ENCODE peak calls at places on chromosomes 2 and 18, in ten cellular contexts. One of them, this sample, is unnamed.

GRCh38 chr2:134324942-134325341 is 71.1 kb downstream of the MGAT5 start:
- DNase-seq in AG08396: no peak
- DNase-seq in IMR-90: no peak
- DNase-seq in CD4-positive, alpha-beta memory T cell: peak
- DNase-seq in activated CD4-positive, CD25-positive, alpha-beta regulatory T cell treated with anti-CD3 and anti-CD28 coated beads, Interleukin-2, amount 50 U/mL, for 72 hours: no peak
- DNase-seq in left ventricle myocardium superior: no peak
- DNase-seq in cardiac muscle cell: no peak
- DNase-seq in HS-27A: no peak
- DNase-seq in non-pigmented ciliary epithelial cell: no peak
- DNase-seq in endothelial cell: no peak
- DNase-seq in this sample: no peak

GRCh38 chr2:186709529-186710455 is 15.9 kb downstream of the FAM171B start:
- DNase-seq in endothelial cell: no peak
- DNase-seq in CD4-positive, alpha-beta memory T cell: no peak
- DNase-seq in HS-27A: no peak
- DNase-seq in IMR-90: no peak
- DNase-seq in cardiac muscle cell: no peak
- DNase-seq in activated CD4-positive, CD25-positive, alpha-beta regulatory T cell treated with anti-CD3 and anti-CD28 coated beads, Interleukin-2, amount 50 U/mL, for 72 hours: no peak
- DNase-seq in AG08396: no peak
- DNase-seq in non-pigmented ciliary epithelial cell: no peak
- DNase-seq in left ventricle myocardium superior: no peak
- DNase-seq in this sample: no peak

GRCh38 chr2:67898605-67899004 is 164.2 kb downstream of the C1D start:
- DNase-seq in endothelial cell: no peak
- DNase-seq in HS-27A: no peak
- DNase-seq in cardiac muscle cell: no peak
- DNase-seq in IMR-90: peak
- DNase-seq in activated CD4-positive, CD25-positive, alpha-beta regulatory T cell treated with anti-CD3 and anti-CD28 coated beads, Interleukin-2, amount 50 U/mL, for 72 hours: no peak
- DNase-seq in CD4-positive, alpha-beta memory T cell: no peak
- DNase-seq in left ventricle myocardium superior: no peak
- DNase-seq in AG08396: no peak
- DNase-seq in non-pigmented ciliary epithelial cell: no peak
- DNase-seq in this sample: no peak

GRCh38 chr18:61322265-61322873 is 10.9 kb upstream of the CDH20 start:
- DNase-seq in endothelial cell: peak
- DNase-seq in left ventricle myocardium superior: peak
- DNase-seq in CD4-positive, alpha-beta memory T cell: no peak
- DNase-seq in activated CD4-positive, CD25-positive, alpha-beta regulatory T cell treated with anti-CD3 and anti-CD28 coated beads, Interleukin-2, amount 50 U/mL, for 72 hours: no peak
- DNase-seq in IMR-90: peak
- DNase-seq in HS-27A: peak
- DNase-seq in AG08396: peak
- DNase-seq in cardiac muscle cell: peak
- DNase-seq in non-pigmented ciliary epithelial cell: no peak
- DNase-seq in this sample: peak

GRCh38 chr2:164841719-164842623 is at the start of gene COBLL1:
- DNase-seq in HS-27A: no peak
- DNase-seq in endothelial cell: peak
- DNase-seq in non-pigmented ciliary epithelial cell: no peak
- DNase-seq in AG08396: peak
- DNase-seq in IMR-90: peak
- DNase-seq in activated CD4-positive, CD25-positive, alpha-beta regulatory T cell treated with anti-CD3 and anti-CD28 coated beads, Interleukin-2, amount 50 U/mL, for 72 hours: peak
- DNase-seq in cardiac muscle cell: peak
- DNase-seq in left ventricle myocardium superior: peak
- DNase-seq in CD4-positive, alpha-beta memory T cell: no peak
- DNase-seq in this sample: peak

GRCh38 chr2:201633862-201634261 is 9.4 kb downstream of the TMEM237 start:
- DNase-seq in left ventricle myocardium superior: no peak
- DNase-seq in IMR-90: peak
- DNase-seq in AG08396: no peak
- DNase-seq in CD4-positive, alpha-beta memory T cell: no peak
- DNase-seq in HS-27A: no peak
- DNase-seq in non-pigmented ciliary epithelial cell: no peak
- DNase-seq in cardiac muscle cell: no peak
- DNase-seq in activated CD4-positive, CD25-positive, alpha-beta regulatory T cell treated with anti-CD3 and anti-CD28 coated beads, Interleukin-2, amount 50 U/mL, for 72 hours: no peak
- DNase-seq in endothelial cell: no peak
- DNase-seq in this sample: no peak

GRCh38 chr2:20227894-20228505 is 3.1 kb upstream of the SDC1 start:
- DNase-seq in HS-27A: no peak
- DNase-seq in CD4-positive, alpha-beta memory T cell: no peak
- DNase-seq in left ventricle myocardium superior: no peak
- DNase-seq in IMR-90: no peak
- DNase-seq in non-pigmented ciliary epithelial cell: no peak
- DNase-seq in endothelial cell: no peak
- DNase-seq in cardiac muscle cell: no peak
- DNase-seq in AG08396: no peak
- DNase-seq in activated CD4-positive, CD25-positive, alpha-beta regulatory T cell treated with anti-CD3 and anti-CD28 coated beads, Interleukin-2, amount 50 U/mL, for 72 hours: no peak
- DNase-seq in this sample: no peak

GRCh38 chr2:197254776-197255521 is 55.6 kb downstream of the ANKRD44 start:
- DNase-seq in left ventricle myocardium superior: no peak
- DNase-seq in HS-27A: no peak
- DNase-seq in IMR-90: no peak
- DNase-seq in cardiac muscle cell: no peak
- DNase-seq in activated CD4-positive, CD25-positive, alpha-beta regulatory T cell treated with anti-CD3 and anti-CD28 coated beads, Interleukin-2, amount 50 U/mL, for 72 hours: no peak
- DNase-seq in endothelial cell: no peak
- DNase-seq in non-pigmented ciliary epithelial cell: no peak
- DNase-seq in CD4-positive, alpha-beta memory T cell: no peak
- DNase-seq in AG08396: no peak
- DNase-seq in this sample: no peak

GRCh38 chr2:226115102-226115831 is 684.4 kb downstream of the IRS1 start:
- DNase-seq in left ventricle myocardium superior: no peak
- DNase-seq in activated CD4-positive, CD25-positive, alpha-beta regulatory T cell treated with anti-CD3 and anti-CD28 coated beads, Interleukin-2, amount 50 U/mL, for 72 hours: no peak
- DNase-seq in HS-27A: peak
- DNase-seq in IMR-90: peak
- DNase-seq in non-pigmented ciliary epithelial cell: peak
- DNase-seq in AG08396: peak
- DNase-seq in cardiac muscle cell: peak
- DNase-seq in endothelial cell: no peak
- DNase-seq in CD4-positive, alpha-beta memory T cell: no peak
- DNase-seq in this sample: no peak

GRCh38 chr2:86037141-86037794 is 68.4 kb downstream of the POLR1A start:
- DNase-seq in IMR-90: peak
- DNase-seq in CD4-positive, alpha-beta memory T cell: no peak
- DNase-seq in cardiac muscle cell: peak
- DNase-seq in endothelial cell: no peak
- DNase-seq in activated CD4-positive, CD25-positive, alpha-beta regulatory T cell treated with anti-CD3 and anti-CD28 coated beads, Interleukin-2, amount 50 U/mL, for 72 hours: peak
- DNase-seq in AG08396: peak
- DNase-seq in non-pigmented ciliary epithelial cell: no peak
- DNase-seq in left ventricle myocardium superior: peak
- DNase-seq in HS-27A: no peak
- DNase-seq in this sample: no peak

GRCh38 chr2:142758973-142759372 is 118.5 kb upstream of the KYNU start:
- DNase-seq in HS-27A: no peak
- DNase-seq in endothelial cell: no peak
- DNase-seq in IMR-90: no peak
- DNase-seq in non-pigmented ciliary epithelial cell: no peak
- DNase-seq in left ventricle myocardium superior: no peak
- DNase-seq in AG08396: no peak
- DNase-seq in CD4-positive, alpha-beta memory T cell: no peak
- DNase-seq in cardiac muscle cell: no peak
- DNase-seq in activated CD4-positive, CD25-positive, alpha-beta regulatory T cell treated with anti-CD3 and anti-CD28 coated beads, Interleukin-2, amount 50 U/mL, for 72 hours: no peak
- DNase-seq in this sample: no peak

GRCh38 chr2:188024811-188025210 is 266.9 kb upstream of the GULP1 start:
- DNase-seq in HS-27A: no peak
- DNase-seq in cardiac muscle cell: peak
- DNase-seq in non-pigmented ciliary epithelial cell: no peak
- DNase-seq in CD4-positive, alpha-beta memory T cell: no peak
- DNase-seq in AG08396: peak
- DNase-seq in endothelial cell: no peak
- DNase-seq in IMR-90: peak
- DNase-seq in left ventricle myocardium superior: no peak
- DNase-seq in activated CD4-positive, CD25-positive, alpha-beta regulatory T cell treated with anti-CD3 and anti-CD28 coated beads, Interleukin-2, amount 50 U/mL, for 72 hours: no peak
- DNase-seq in this sample: no peak

GRCh38 chr18:48539406-48540328 is 836 bp downstream of the CTIF start:
- DNase-seq in IMR-90: peak
- DNase-seq in endothelial cell: peak
- DNase-seq in activated CD4-positive, CD25-positive, alpha-beta regulatory T cell treated with anti-CD3 and anti-CD28 coated beads, Interleukin-2, amount 50 U/mL, for 72 hours: peak
- DNase-seq in left ventricle myocardium superior: peak
- DNase-seq in HS-27A: no peak
- DNase-seq in AG08396: peak
- DNase-seq in cardiac muscle cell: peak
- DNase-seq in non-pigmented ciliary epithelial cell: no peak
- DNase-seq in CD4-positive, alpha-beta memory T cell: peak
- DNase-seq in this sample: no peak

GRCh38 chr2:205665791-205666190 is 16.5 kb upstream of the NRP2 start:
- DNase-seq in IMR-90: no peak
- DNase-seq in HS-27A: no peak
- DNase-seq in AG08396: no peak
- DNase-seq in CD4-positive, alpha-beta memory T cell: no peak
- DNase-seq in non-pigmented ciliary epithelial cell: no peak
- DNase-seq in activated CD4-positive, CD25-positive, alpha-beta regulatory T cell treated with anti-CD3 and anti-CD28 coated beads, Interleukin-2, amount 50 U/mL, for 72 hours: no peak
- DNase-seq in left ventricle myocardium superior: no peak
- DNase-seq in cardiac muscle cell: no peak
- DNase-seq in endothelial cell: no peak
- DNase-seq in this sample: no peak